ENCODE peak calls at places on chromosomes 11 and 22, in nine cellular contexts. J is endothelial cell; A is ureter; W is WERI-Rb-1; E is posterior cingulate gyrus; B is stimulated activated CD4-positive, alpha-beta T cell treated with anti-CD3 and anti-CD28 coated beads, TNF-alpha, amount 100 ng/mL, for 48 hours; I is effector memory CD8-positive, alpha-beta T cell; H is H9; G is NCI-H1436. X is an unnamed sample.
A peak's percentile ranks its signal among the peaks of the same experiment; 100 is the strongest.

GRCh38 chr11:70026726-70027125 is 51.4 kb upstream of the ANO1 start:
- DNase-seq in W (no peak), B (no peak), A (peak; percentile 29), H (peak; percentile 4), G (no peak), J (no peak), E (no peak), I (no peak), X (no peak)

GRCh38 chr11:105860105-105860504 is 161.9 kb downstream of the MSANTD4 start:
- DNase-seq in B (no peak), G (no peak), A (no peak), E (no peak), H (no peak), I (no peak), W (no peak), J (no peak), X (no peak)

GRCh38 chr11:11265994-11266606 is 87.0 kb downstream of the CSNK2A3 start:
- DNase-seq in H (peak; percentile 79), E (no peak), W (peak; percentile 70), I (peak; percentile 39), J (peak; percentile 68), B (peak; percentile 48), G (peak; percentile 54), A (no peak), X (peak; percentile 11)

GRCh38 chr11:86978756-86979608 is 23.8 kb upstream of the FZD4 start:
- DNase-seq in W (no peak), H (no peak), A (no peak), E (no peak), J (no peak), B (no peak), I (no peak), G (no peak), X (no peak)

GRCh38 chr11:84384637-84385227 is 1098.6 kb upstream of the CCDC90B start:
- DNase-seq in G (peak; percentile 51), W (peak; percentile 47), I (no peak), A (peak; percentile 45), B (no peak), E (no peak), J (peak; percentile 50), H (peak; percentile 42), X (no peak)

GRCh38 chr11:45889966-45890365 is 4.5 kb downstream of the MAPK8IP1 start:
- DNase-seq in E (no peak), I (no peak), B (no peak), G (no peak), W (no peak), J (no peak), A (no peak), H (no peak), X (no peak)

GRCh38 chr11:33319965-33320813 is 63.0 kb downstream of the HIPK3 start:
- DNase-seq in E (no peak), G (no peak), H (no peak), W (no peak), B (no peak), A (no peak), I (no peak), J (no peak), X (no peak)

GRCh38 chr22:41481131-41481830 is 12.4 kb downstream of the ACO2 start:
- DNase-seq in E (no peak), G (no peak), J (no peak), B (no peak), A (no peak), H (no peak), I (no peak), W (no peak), X (no peak)

GRCh38 chr11:114179234-114179941 is 116.8 kb upstream of the NNMT start:
- DNase-seq in I (no peak), E (no peak), A (peak; percentile 86), G (no peak), H (no peak), W (no peak), J (no peak), B (no peak), X (peak; percentile 33)

GRCh38 chr11:1743587-1744136 is 6.7 kb downstream of the IFITM10 start:
- DNase-seq in J (no peak), A (peak; percentile 42), B (no peak), G (no peak), E (no peak), I (no peak), W (no peak), H (no peak), X (no peak)

GRCh38 chr11:134261626-134262488 is 8.5 kb downstream of the ACAD8 start:
- DNase-seq in B (no peak), G (peak; percentile 12), I (peak; percentile 23), A (no peak), W (peak; percentile 48), H (peak; percentile 69), J (peak; percentile 43), E (no peak), X (no peak)

GRCh38 chr11:131064373-131064991 is 148.2 kb upstream of the SNX19 start:
- DNase-seq in I (no peak), B (no peak), J (peak; percentile 82), A (peak; percentile 50), H (peak; percentile 87), W (peak; percentile 77), G (peak; percentile 57), E (peak; percentile 44), X (peak; percentile 13)

X was measured in hypothalamus.